ENCODE peak calls at places on chromosomes 6 and 20, in five cellular contexts. J, G, D, O and Z are unnamed samples. For H3K36me3, the result is how much of the 10 kb centered on the place peaks cover.

GRCh38 chr6:47206626-47207025 is 103.1 kb downstream of the TNFRSF21 start:
- DNase-seq in J (no peak), D (no peak), O (no peak), G (no peak), Z (no peak)

GRCh38 chr6:33620158-33620583 is 951 bp upstream of the ITPR3 start:
- DNase-seq in O (no peak), J (peak), D (peak), G (peak), Z (no peak)

GRCh38 chr20:9454781-9455180 is 59.6 kb upstream of the LAMP5 start:
- DNase-seq in D (no peak), G (no peak), O (no peak), J (no peak), Z (no peak)

GRCh38 chr20:7031222-7031621 is 263.7 kb downstream of the BMP2 start:
- DNase-seq in J (no peak), D (no peak), O (peak), G (no peak), Z (no peak)

GRCh38 chr6:7978736-7979135 is 68.1 kb upstream of the TXNDC5 start:
- DNase-seq in O (no peak), J (no peak), G (no peak), D (no peak), Z (no peak)

GRCh38 chr6:29510202-29510601 is 22.4 kb upstream of the MAS1L start:
- DNase-seq in O (peak), J (no peak), D (no peak), G (no peak), Z (no peak)

GRCh38 chr6:107776415-107776814 is 47.7 kb downstream of the SCML4 start:
- DNase-seq in D (no peak), J (no peak), G (no peak), O (no peak), Z (no peak)

GRCh38 chr6:30800876-30801275 is 56.5 kb upstream of the IER3 start:
- DNase-seq in J (no peak), O (no peak), D (no peak), G (no peak), Z (no peak)

GRCh38 chr20:32512047-32512385 is 73.1 kb downstream of the NOL4L start:
- DNase-seq in O (no peak), J (no peak), D (no peak), G (no peak), Z (no peak)

GRCh38 chr6:14747881-14748520 is 497.9 kb upstream of the JARID2 start:
- DNase-seq in O (no peak), J (no peak), G (no peak), D (no peak), Z (no peak)

GRCh38 chr6:139895205-139895793 is 520.9 kb upstream of the CITED2 start:
- DNase-seq in D (no peak), J (no peak), O (no peak), G (no peak), Z (no peak)

GRCh38 chr6:161677188-161677587 is 403.3 kb upstream of the AGPAT4 start:
- DNase-seq in G (no peak), D (no peak), J (no peak), O (no peak), Z (no peak)

GRCh38 chr6:26045046-26045938 is 41.9 kb upstream of the HFE start:
- DNase-seq in O (peak), J (peak), G (peak), D (peak), Z (peak)

GRCh38 chr6:79546186-79546585 is 9.0 kb upstream of the LCA5 start:
- DNase-seq in D (no peak), O (no peak), G (no peak), J (no peak), Z (no peak)

GRCh38 chr20:49901588-49901987 is 13.7 kb downstream of the SPATA2 start:
- DNase-seq in O (no peak), J (no peak), D (no peak), G (peak), Z (peak)

GRCh38 chr20:4062721-4063606 is 47.6 kb upstream of the RNF24 start:
- DNase-seq in G (no peak), J (no peak), O (peak), D (no peak), Z (peak)

GRCh38 chr20:4061989-4062388 is 46.6 kb upstream of the RNF24 start:
- DNase-seq in J (no peak), D (no peak), G (no peak), O (no peak), Z (no peak)

GRCh38 chr20:4060856-4061440 is 45.6 kb upstream of the RNF24 start:
- DNase-seq in G (no peak), O (no peak), D (no peak), J (no peak), Z (peak)

GRCh38 chr20:4059631-4060030 is 44.3 kb upstream of the RNF24 start:
- DNase-seq in D (no peak), J (no peak), G (no peak), O (no peak), Z (peak)

DNA sequence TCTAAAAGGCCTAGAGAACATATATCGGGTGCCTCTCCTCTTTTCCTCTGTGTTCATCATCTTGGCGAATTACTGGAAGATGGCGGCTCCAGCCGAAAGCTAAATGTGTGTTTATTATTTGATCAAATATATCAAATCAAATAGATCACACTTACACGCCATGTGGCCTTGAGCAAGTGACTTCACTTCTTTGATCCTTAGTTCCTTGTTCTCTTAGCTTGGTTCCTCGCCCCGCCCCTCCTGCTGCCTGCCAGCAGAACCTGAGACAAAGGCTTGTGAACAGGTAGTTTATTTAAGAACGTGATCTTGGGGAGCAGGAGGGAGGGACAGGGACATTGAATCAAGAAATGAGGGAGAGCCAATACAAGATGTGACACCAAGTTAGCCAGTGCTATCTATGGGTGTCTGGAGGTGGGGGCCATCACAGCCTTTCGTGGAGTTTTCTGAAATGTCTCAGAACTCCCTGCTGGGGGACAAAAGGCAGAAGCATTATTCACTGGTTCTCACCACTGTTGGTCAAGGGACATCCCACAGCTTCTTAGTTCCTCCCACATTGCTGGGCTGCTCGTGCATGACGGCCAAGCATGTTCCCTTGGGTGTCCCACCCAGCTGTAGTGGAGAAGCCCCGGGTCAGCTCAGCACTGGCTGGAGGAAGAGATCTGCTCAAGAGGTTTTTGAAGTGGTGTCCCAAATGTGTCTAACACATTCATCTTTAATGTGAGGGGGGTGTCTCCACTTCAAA is 44.9 kb upstream of the RNF24 start:
- DNase-seq in J (peak), G (peak), O (no peak), D (no peak), Z (peak)
- TF ChIP-seq EP300 in J (no peak), G (no peak), O (no peak), D (no peak), Z (no peak)

GRCh38 chr6:4790158-4790899 is 14.1 kb downstream of the CDYL start:
- DNase-seq in G (no peak), D (no peak), J (no peak), O (no peak), Z (no peak)
- TF ChIP-seq CTCF in G (no peak), D (no peak), J (no peak), O (no peak), Z (no peak)

DNA sequence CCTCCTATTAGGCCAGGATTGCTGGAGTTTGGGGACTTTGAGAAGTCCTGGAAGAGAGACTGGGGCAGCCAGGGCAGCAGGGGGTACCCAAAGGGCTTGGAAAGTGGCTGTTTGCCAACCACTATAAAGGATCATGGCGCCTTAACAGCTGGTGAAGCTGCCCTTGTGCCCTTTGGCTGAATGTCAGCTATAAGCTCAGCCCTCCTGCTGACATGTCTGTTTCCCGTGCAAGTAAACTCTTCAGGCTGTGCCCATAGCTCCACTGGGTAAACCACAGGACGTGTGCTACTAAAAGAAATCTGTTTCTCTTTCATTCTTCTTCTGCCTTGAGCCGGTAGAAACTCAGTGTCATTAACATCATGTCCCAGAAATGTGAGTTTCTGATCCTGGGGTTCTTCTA is 97.3 kb downstream of the CAP2 start:
- DNase-seq in O (no peak), D (no peak), G (no peak), J (no peak), Z (no peak)
- H3K36me3 ChIP-seq in O (under half), D (under half), G (under half), J (under half), Z (under half)

DNA sequence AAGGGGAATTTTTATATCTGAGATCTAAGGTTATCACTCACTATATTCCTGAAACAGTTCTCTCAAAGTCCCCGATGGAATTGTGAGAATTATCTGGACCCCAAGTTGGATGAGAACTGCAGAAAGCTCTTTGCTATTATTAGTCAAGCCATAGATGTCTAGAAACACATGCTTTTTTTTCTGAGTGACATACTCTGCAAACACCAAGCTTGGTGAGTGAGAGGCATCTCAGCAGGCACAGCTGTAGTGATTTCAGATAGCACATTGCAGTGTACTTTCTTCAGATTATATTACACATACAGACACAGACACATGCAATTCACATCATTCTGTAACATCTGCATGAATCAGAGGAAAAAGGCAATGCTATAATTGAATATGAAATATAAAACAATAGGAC is 111.1 kb upstream of the UFL1 start:
- DNase-seq in G (no peak), J (no peak), O (no peak), D (no peak), Z (no peak)
- TF ChIP-seq EP300 in G (no peak), J (no peak), O (no peak), D (no peak), Z (no peak)